ENCODE peak calls at places on chromosomes 6 and 20, in six cellular contexts. X is AG09309, D is AG10803, H is esophagus squamous epithelium, O is GM12865, E is psoas muscle. R is an unnamed sample.

GRCh38 chr20:63291811-63292210 is 1.2 kb upstream of the COL20A1 start:
- DNase-seq in H (no peak), D (no peak), E (no peak), O (no peak), X (no peak), R (no peak)

GRCh38 chr6:81929828-81930227 is 177.3 kb upstream of the TENT5A start:
- DNase-seq in O (no peak), D (peak; percentile 88), H (no peak), E (no peak), X (peak; percentile 47), R (no peak)

GRCh38 chr6:134174790-134175531 is 122.5 kb upstream of the SLC2A12 start:
- DNase-seq in E (peak; percentile 93), H (peak; percentile 55), D (peak; percentile 88), X (no peak), O (peak; percentile 93), R (peak; percentile 75)

GRCh38 chr6:36605560-36606391 is 11.6 kb downstream of the SRSF3 start:
- DNase-seq in X (no peak), O (no peak), E (no peak), D (no peak), H (no peak), R (no peak)

GRCh38 chr6:52718535-52718934 is 44.7 kb downstream of the GSTA2 start:
- DNase-seq in O (no peak), X (no peak), H (no peak), D (peak; percentile 42), E (no peak), R (no peak)

GRCh38 chr20:51736947-51737346 is 31.2 kb downstream of the ATP9A start:
- DNase-seq in E (no peak), X (no peak), H (no peak), O (no peak), D (no peak), R (no peak)

GRCh38 chr6:45569210-45569945 is 191.6 kb upstream of the SUPT3H start:
- DNase-seq in E (no peak), H (no peak), X (no peak), O (no peak), D (no peak), R (no peak)

GRCh38 chr20:16612708-16613107 is 39.5 kb upstream of the KIF16B start:
- DNase-seq in X (no peak), D (no peak), O (no peak), E (no peak), H (no peak), R (no peak)

GRCh38 chr6:85112540-85112939 is 337.3 kb upstream of the NT5E start:
- DNase-seq in O (no peak), E (no peak), D (no peak), X (no peak), H (no peak), R (no peak)

GRCh38 chr6:108707328-108707976 is 140.8 kb upstream of the ARMC2 start:
- DNase-seq in X (no peak), E (no peak), D (no peak), H (no peak), O (no peak), R (no peak)

GRCh38 chr20:62433655-62434054 is 6.3 kb upstream of the RBBP8NL start:
- DNase-seq in O (no peak), H (no peak), X (no peak), E (no peak), D (no peak), R (no peak)

GRCh38 chr6:15389759-15390723 is 144.2 kb downstream of the JARID2 start:
- DNase-seq in D (peak; percentile 40), H (no peak), E (no peak), X (no peak), O (peak; percentile 64), R (no peak)

GRCh38 chr6:56499121-56499520 is 143.6 kb downstream of the DST start:
- DNase-seq in D (no peak), H (no peak), E (no peak), X (no peak), O (no peak), R (no peak)

GRCh38 chr6:69915346-69915745 is 49.0 kb downstream of the COL19A1 start:
- DNase-seq in D (no peak), X (no peak), E (no peak), O (no peak), H (no peak), R (no peak)
- H3K4me3 ChIP-seq in D (no peak overlapping the region), X (no peak overlapping the region), E (no peak overlapping the region), O (no peak overlapping the region), H (no peak overlapping the region), R (no peak overlapping the region)

GRCh38 chr6:3022765-3023662 is 23.3 kb downstream of the NQO2 start:
- DNase-seq in X (no peak), D (peak; percentile 26), H (no peak), E (peak; percentile 35), O (peak; percentile 35), R (peak; percentile 52)
- H3K4me3 ChIP-seq in X (peak overlapping the region; percentile 41), D (peak overlapping the region; percentile 79), H (peak overlapping the region; percentile 49), E (peak overlapping the region; percentile 72), O (peak overlapping the region; percentile 66), R (peak overlapping the region; percentile 58)

DNA sequence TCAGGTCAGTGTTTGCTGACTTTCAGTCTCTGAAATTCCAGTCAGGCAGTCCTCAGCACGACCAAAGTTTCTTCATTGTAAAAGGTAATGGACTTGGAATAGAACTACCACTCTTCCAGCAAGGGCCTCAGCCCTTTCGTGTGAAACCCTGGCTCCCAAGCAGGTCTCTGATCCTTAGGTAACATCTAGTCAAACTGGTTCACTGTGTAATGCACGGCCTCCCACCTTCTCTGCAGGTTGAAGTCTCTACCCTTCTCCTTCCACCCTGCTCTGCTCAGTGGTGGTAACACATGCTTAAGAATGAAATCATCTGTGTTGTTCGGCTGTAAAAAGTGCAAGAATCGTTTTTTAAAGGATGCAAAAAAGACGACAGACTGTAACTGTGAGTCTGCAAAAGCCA is 287.2 kb upstream of the POU3F2 start:
- DNase-seq in H (no peak), O (no peak), E (no peak), X (no peak), D (no peak), R (no peak)
- H3K4me3 ChIP-seq in H (no peak overlapping the region), O (no peak overlapping the region), E (no peak overlapping the region), X (no peak overlapping the region), D (no peak overlapping the region), R (no peak overlapping the region)

GRCh38 chr20:58146761-58147160 is 81.7 kb downstream of the ANKRD60 start:
- DNase-seq in O (no peak), E (no peak), X (no peak), D (no peak), H (no peak), R (no peak)

GRCh38 chr20:58145506-58146080 is 82.9 kb downstream of the ANKRD60 start:
- DNase-seq in X (no peak), O (no peak), D (no peak), E (no peak), H (no peak), R (no peak)

GRCh38 chr20:58147628-58148370 is 80.7 kb downstream of the ANKRD60 start:
- DNase-seq in E (no peak), H (no peak), O (no peak), D (no peak), X (no peak), R (no peak)

GRCh38 chr20:58144071-58144470 is 84.4 kb downstream of the ANKRD60 start:
- DNase-seq in D (no peak), E (no peak), O (no peak), X (no peak), H (no peak), R (no peak)

GRCh38 chr20:58146081-58146734 is 82.2 kb downstream of the ANKRD60 start:
- DNase-seq in O (no peak), H (no peak), X (no peak), E (no peak), D (no peak), R (no peak)
- H3K4me3 ChIP-seq in O (no peak overlapping the region), H (no peak overlapping the region), X (no peak overlapping the region), E (no peak overlapping the region), D (no peak overlapping the region), R (no peak overlapping the region)

DNA sequence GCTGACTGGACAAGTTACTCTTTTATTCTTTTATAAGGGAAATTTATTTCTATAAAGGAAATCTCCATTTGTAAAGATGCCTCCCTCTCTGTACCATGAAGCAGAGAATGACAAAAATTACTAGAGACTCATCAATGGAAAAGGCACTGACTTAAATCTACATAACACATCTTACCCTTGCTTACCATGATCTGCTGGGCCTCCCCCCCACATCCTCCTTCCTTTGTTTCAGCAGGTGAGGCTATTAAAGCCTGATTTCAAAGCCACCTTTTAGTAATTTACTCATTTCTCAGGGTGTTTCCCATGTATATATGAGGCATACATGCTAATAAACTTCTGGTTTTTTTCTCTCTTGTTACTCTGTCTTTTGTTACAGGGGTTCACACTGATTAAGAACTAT is 130.2 kb upstream of the HDDC2 start:
- DNase-seq in E (no peak), D (no peak), O (no peak), H (no peak), X (no peak), R (no peak)
- H3K4me3 ChIP-seq in E (no peak overlapping the region), D (no peak overlapping the region), O (no peak overlapping the region), H (no peak overlapping the region), X (no peak overlapping the region), R (no peak overlapping the region)

GRCh38 chr6:17099401-17100059 is 2.3 kb upstream of the STMND1 start:
- DNase-seq in O (no peak), X (no peak), H (no peak), E (no peak), D (no peak), R (no peak)

GRCh38 chr6:17103715-17104114 is 1.9 kb downstream of the STMND1 start:
- DNase-seq in D (no peak), E (no peak), O (no peak), H (no peak), X (no peak), R (no peak)

GRCh38 chr6:17098538-17098937 is 3.3 kb upstream of the STMND1 start:
- DNase-seq in E (no peak), D (no peak), O (no peak), H (no peak), X (no peak), R (no peak)

GRCh38 chr6:17102258-17102870 is 514 bp downstream of the STMND1 start:
- DNase-seq in O (no peak), D (no peak), X (no peak), H (no peak), E (no peak), R (no peak)

DNA sequence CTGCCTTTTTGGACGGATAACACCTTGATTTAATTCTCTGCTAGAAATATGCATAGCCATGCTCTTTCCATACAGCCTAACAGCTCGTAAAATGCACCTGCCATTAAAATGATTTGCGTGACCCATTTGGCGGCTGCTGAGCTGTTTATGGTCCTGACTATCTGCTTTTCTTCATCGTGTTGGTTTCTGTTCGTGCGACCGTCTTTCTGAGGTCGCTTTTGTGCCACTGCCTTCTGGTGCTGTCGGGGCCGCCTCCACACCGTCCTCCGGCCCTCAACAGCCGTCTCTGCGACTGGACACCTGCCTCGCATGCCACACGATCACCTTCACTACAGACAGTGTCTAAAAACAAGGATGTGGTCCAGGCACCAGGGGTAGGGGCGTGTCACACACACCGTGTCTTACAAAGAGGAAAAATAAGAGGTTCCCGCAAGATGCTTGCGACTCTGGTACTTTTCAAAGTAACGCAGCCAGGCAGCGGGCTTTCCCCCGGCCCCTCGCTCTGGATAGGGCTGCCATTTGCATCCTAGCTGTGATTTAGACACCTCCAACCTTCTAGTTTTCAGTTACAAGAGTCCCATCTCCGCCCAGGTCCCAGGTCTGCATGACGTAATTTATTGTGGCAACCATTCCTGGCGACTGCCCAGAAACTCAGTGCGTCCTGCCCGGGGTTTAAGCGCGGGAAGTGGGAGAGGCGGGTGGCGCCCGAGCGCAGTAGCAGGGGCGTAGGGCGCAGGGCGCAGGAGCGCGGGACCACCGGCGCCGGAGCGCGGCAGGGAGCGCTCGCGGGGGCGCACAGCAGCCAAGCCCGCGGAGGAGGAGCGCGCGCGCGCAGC is at the start of gene STMND1:
- DNase-seq in D (peak; percentile 24), H (no peak), X (no peak), O (peak; percentile 4), E (peak; percentile 26), R (no peak)
- H3K4me3 ChIP-seq in D (peak within 1 kb of the TSS; percentile 46), H (peak within 1 kb of the TSS; percentile 55), X (peak within 1 kb of the TSS; percentile 20), O (no peak within 1 kb of the TSS), E (peak within 1 kb of the TSS; percentile 68), R (no peak within 1 kb of the TSS)

R was measured in Jurkat, Clone E6-1.